ENCODE peak calls at places on chromosome 1, in four cellular contexts. One of them, this sample, is unnamed.

GRCh38 chr1:153390938-153391710 is at the start of gene S100A8:
- DNase-seq in PC-3: peak; percentile 82
- DNase-seq in GM12865: no peak
- DNase-seq in endothelial cell: no peak
- DNase-seq in this sample: no peak

GRCh38 chr1:212625781-212626450 is 17.4 kb downstream of the ATF3 start:
- DNase-seq in PC-3: no peak
- DNase-seq in GM12865: no peak
- DNase-seq in endothelial cell: no peak
- DNase-seq in this sample: no peak

GRCh38 chr1:58190614-58191013 is 355.9 kb downstream of the OMA1 start:
- DNase-seq in PC-3: no peak
- DNase-seq in GM12865: no peak
- DNase-seq in endothelial cell: no peak
- DNase-seq in this sample: no peak

GRCh38 chr1:241696815-241697639 is 44.9 kb downstream of the WDR64 start:
- DNase-seq in PC-3: no peak
- DNase-seq in GM12865: no peak
- DNase-seq in endothelial cell: no peak
- DNase-seq in this sample: no peak

GRCh38 chr1:38789498-38790169 is 69.9 kb downstream of the RRAGC start:
- DNase-seq in PC-3: peak; percentile 25
- DNase-seq in GM12865: no peak
- DNase-seq in endothelial cell: no peak
- DNase-seq in this sample: no peak

GRCh38 chr1:193065954-193066353 is 6.5 kb downstream of the RO60 start:
- DNase-seq in PC-3: no peak
- DNase-seq in GM12865: no peak
- DNase-seq in endothelial cell: no peak
- DNase-seq in this sample: no peak

GRCh38 chr1:33188572-33189275 is 6.9 kb upstream of the TRIM62 start:
- DNase-seq in PC-3: no peak
- DNase-seq in GM12865: no peak
- DNase-seq in endothelial cell: no peak
- DNase-seq in this sample: no peak

GRCh38 chr1:210248341-210248740 is 15.7 kb downstream of the SERTAD4 start:
- DNase-seq in PC-3: peak; percentile 23
- DNase-seq in GM12865: no peak
- DNase-seq in endothelial cell: no peak
- DNase-seq in this sample: no peak

GRCh38 chr1:230778916-230779590 is 31.9 kb downstream of the CAPN9 start:
- DNase-seq in PC-3: peak; percentile 36
- DNase-seq in GM12865: no peak
- DNase-seq in endothelial cell: no peak
- DNase-seq in this sample: no peak

GRCh38 chr1:92441316-92442311 is 45.1 kb downstream of the GFI1 start:
- DNase-seq in PC-3: no peak
- DNase-seq in GM12865: no peak
- DNase-seq in endothelial cell: no peak
- DNase-seq in this sample: no peak

GRCh38 chr1:3473381-3473844 is 18.9 kb downstream of the ARHGEF16 start:
- DNase-seq in PC-3: no peak
- DNase-seq in GM12865: no peak
- DNase-seq in endothelial cell: no peak
- DNase-seq in this sample: no peak

GRCh38 chr1:181482521-181483083 is 715 bp upstream of the CACNA1E start:
- DNase-seq in PC-3: no peak
- DNase-seq in GM12865: peak; percentile 78
- DNase-seq in endothelial cell: peak; percentile 65
- DNase-seq in this sample: peak; percentile 60

GRCh38 chr1:7534061-7534825 is 236.9 kb upstream of the VAMP3 start:
- DNase-seq in PC-3: no peak
- DNase-seq in GM12865: no peak
- DNase-seq in endothelial cell: no peak
- DNase-seq in this sample: no peak

GRCh38 chr1:93304716-93305138 is 41.0 kb upstream of the DR1 start:
- DNase-seq in PC-3: peak; percentile 86
- DNase-seq in GM12865: peak; percentile 66
- DNase-seq in endothelial cell: peak; percentile 32
- DNase-seq in this sample: peak; percentile 61

GRCh38 chr1:231460614-231461013 is 38.5 kb upstream of the EGLN1 start:
- DNase-seq in PC-3: no peak
- DNase-seq in GM12865: peak; percentile 75
- DNase-seq in endothelial cell: no peak
- DNase-seq in this sample: peak; percentile 82

DNA sequence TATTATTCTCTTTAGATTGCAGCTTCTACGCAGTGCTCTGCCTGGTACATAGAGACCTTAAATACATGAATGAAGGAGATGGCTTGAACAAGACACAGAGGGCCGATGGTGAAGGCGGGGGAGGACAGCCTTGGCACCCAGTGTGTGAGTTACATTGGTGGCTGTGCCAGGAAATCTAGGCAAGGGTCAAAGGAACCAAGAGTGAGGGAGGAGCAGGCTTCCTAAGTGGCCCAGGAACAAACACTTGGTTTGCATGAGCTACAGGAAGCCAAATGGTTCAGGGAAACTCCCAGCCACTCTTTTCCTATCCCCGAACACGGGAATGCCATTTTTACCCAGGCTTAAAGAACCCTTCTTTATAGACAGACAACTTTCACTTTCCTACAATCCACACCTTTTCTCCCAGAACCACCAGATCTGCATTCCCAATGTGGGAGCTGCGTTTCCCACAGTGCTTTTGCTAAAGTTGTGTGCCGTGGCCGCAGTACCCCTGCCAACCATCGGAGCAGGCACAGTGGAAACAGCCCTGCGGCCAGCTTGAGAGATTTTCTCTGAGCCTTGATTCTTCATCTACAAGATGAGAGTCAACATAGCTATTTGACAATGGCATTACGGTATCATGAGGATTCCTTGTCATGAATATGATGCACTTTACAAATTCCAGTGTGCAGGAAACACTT is 3.5 kb upstream of the CLEC20A start:
- DNase-seq in PC-3: peak; percentile 3
- DNase-seq in GM12865: no peak
- DNase-seq in endothelial cell: peak; percentile 46
- DNase-seq in this sample: no peak
- TF ChIP-seq CTCF in PC-3: no peak
- TF ChIP-seq CTCF in GM12865: no peak
- TF ChIP-seq CTCF in endothelial cell: peak; percentile 60
- TF ChIP-seq CTCF in this sample: no peak

GRCh38 chr1:196423612-196424011 is 184.6 kb downstream of the KCNT2 start:
- DNase-seq in PC-3: no peak
- DNase-seq in GM12865: no peak
- DNase-seq in endothelial cell: no peak
- DNase-seq in this sample: no peak

DNA sequence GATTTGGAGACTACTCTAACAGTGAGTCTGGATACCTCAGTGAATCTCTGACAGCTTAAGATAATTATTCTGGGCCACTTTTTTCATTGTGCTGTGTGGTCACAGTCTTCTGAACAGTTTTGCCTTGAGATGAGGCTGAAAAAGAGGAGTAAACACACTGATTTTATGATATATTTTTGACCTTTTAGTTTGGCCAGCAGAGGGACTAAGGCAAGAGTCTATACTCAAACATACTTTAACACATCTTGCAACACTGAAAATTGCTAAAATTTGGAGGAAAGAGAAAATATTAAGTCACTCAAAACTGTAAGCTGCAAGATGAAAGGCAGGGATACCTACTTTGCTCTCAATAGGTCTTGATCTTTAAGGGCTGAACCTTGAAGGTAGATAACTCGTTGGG is 182.7 kb downstream of the KCNT2 start:
- DNase-seq in PC-3: no peak
- DNase-seq in GM12865: no peak
- DNase-seq in endothelial cell: no peak
- DNase-seq in this sample: no peak
- TF ChIP-seq CTCF in PC-3: peak; percentile 23
- TF ChIP-seq CTCF in GM12865: no peak
- TF ChIP-seq CTCF in endothelial cell: peak; percentile 19
- TF ChIP-seq CTCF in this sample: no peak

GRCh38 chr1:154906621-154907081 is 29.9 kb downstream of the PMVK start:
- DNase-seq in PC-3: peak; percentile 58
- DNase-seq in GM12865: no peak
- DNase-seq in endothelial cell: no peak
- DNase-seq in this sample: no peak
- TF ChIP-seq CTCF in PC-3: peak; percentile 74
- TF ChIP-seq CTCF in GM12865: peak; percentile 38
- TF ChIP-seq CTCF in endothelial cell: no peak
- TF ChIP-seq CTCF in this sample: peak; percentile 32

GRCh38 chr1:234608026-234608719 is 1.8 kb downstream of the IRF2BP2 start:
- DNase-seq in PC-3: peak; percentile 80
- DNase-seq in GM12865: peak; percentile 93
- DNase-seq in endothelial cell: peak; percentile 43
- DNase-seq in this sample: peak; percentile 88
- TF ChIP-seq CTCF in PC-3: no peak
- TF ChIP-seq CTCF in GM12865: no peak
- TF ChIP-seq CTCF in endothelial cell: no peak
- TF ChIP-seq CTCF in this sample: no peak